ENCODE peak calls at places on chromosomes 2 and 18, in four cellular contexts. P, V, M and C are unnamed samples.

GRCh38 chr2:223096571-223096970 is 44.6 kb downstream of the KCNE4 start:
- DNase-seq in P (no peak), V (no peak), M (no peak), C (no peak)

GRCh38 chr2:184780384-184780783 is 182.1 kb downstream of the ZNF804A start:
- DNase-seq in P (no peak), V (no peak), M (no peak), C (no peak)

GRCh38 chr2:80499095-80499494 is 194.5 kb upstream of the LRRTM1 start:
- DNase-seq in P (peak), V (peak), M (no peak), C (no peak)

GRCh38 chr2:190837417-190837816 is 43.2 kb upstream of the GLS start:
- DNase-seq in P (no peak), V (peak), M (no peak), C (peak)

GRCh38 chr2:237558918-237559645 is 7.3 kb upstream of the PRLH start:
- DNase-seq in P (peak), V (no peak), M (no peak), C (no peak)

GRCh38 chr2:27242614-27242951 is 20.3 kb downstream of the SLC30A3 start:
- DNase-seq in P (no peak), V (no peak), M (no peak), C (no peak)

GRCh38 chr2:137168564-137168963 is 403.2 kb downstream of the THSD7B start:
- DNase-seq in P (no peak), V (no peak), M (no peak), C (peak)

GRCh38 chr2:16186661-16187516 is 246.5 kb downstream of the MYCN start:
- DNase-seq in P (no peak), V (no peak), M (no peak), C (no peak)

GRCh38 chr18:45752681-45753080 is 28.7 kb downstream of the SLC14A1 start:
- DNase-seq in P (no peak), V (no peak), M (no peak), C (no peak)

GRCh38 chr2:204544961-204545860 is at the start of gene PARD3B:
- DNase-seq in P (peak), V (peak), M (peak), C (no peak)

GRCh38 chr18:63119647-63120046 is 199.9 kb downstream of the BCL2 start:
- DNase-seq in P (no peak), V (peak), M (peak), C (no peak)

GRCh38 chr18:75422341-75422910 is 5.1 kb downstream of the SMIM21 start:
- DNase-seq in P (no peak), V (no peak), M (no peak), C (no peak)

GRCh38 chr18:50151876-50152275 is 43.1 kb downstream of the MYO5B start:
- DNase-seq in P (no peak), V (no peak), M (no peak), C (no peak)

GRCh38 chr2:185618630-185619029 is 120.0 kb upstream of the FSIP2 start:
- DNase-seq in P (no peak), V (no peak), M (no peak), C (no peak)

GRCh38 chr2:128402921-128403670 is 84.4 kb upstream of the HS6ST1 start:
- DNase-seq in P (no peak), V (no peak), M (no peak), C (no peak)

GRCh38 chr2:226427538-226428307 is 371.9 kb downstream of the IRS1 start:
- DNase-seq in P (peak), V (peak), M (no peak), C (peak)

GRCh38 chr2:197707316-197708213 is 2.4 kb downstream of the MARS2 start:
- DNase-seq in P (no peak), V (peak), M (no peak), C (no peak)

GRCh38 chr2:118856330-118856977 is 9.0 kb upstream of the EN1 start:
- DNase-seq in P (no peak), V (no peak), M (no peak), C (no peak)